ENCODE peak calls at places on chromosomes 1 and 21, in five cellular contexts. V, Z, N, E and H are unnamed samples.
A peak's percentile ranks its signal among the peaks of the same experiment; 100 is the strongest.

GRCh38 chr1:153804112-153804511 is 28.9 kb downstream of the SLC27A3 start:
- DNase-seq in E (no peak), V (no peak), Z (peak; percentile 42), N (no peak), H (no peak)

GRCh38 chr1:192087334-192087733 is 70.9 kb upstream of the RGS18 start:
- DNase-seq in E (no peak), Z (no peak), V (no peak), N (no peak), H (no peak)

GRCh38 chr1:67689267-67690017 is 4.4 kb downstream of the GADD45A start:
- DNase-seq in V (no peak), E (no peak), Z (no peak), N (no peak), H (no peak)

GRCh38 chr1:95407146-95407863 is 173.3 kb downstream of the RWDD3 start:
- DNase-seq in V (no peak), N (no peak), Z (no peak), E (no peak), H (no peak)

GRCh38 chr1:65568285-65568684 is 147.8 kb downstream of the LEPR start:
- DNase-seq in Z (no peak), V (no peak), N (no peak), E (no peak), H (no peak)

GRCh38 chr1:32907435-32907834 is 6.2 kb upstream of the TMEM54 start:
- DNase-seq in N (no peak), V (no peak), E (peak; percentile 61), Z (no peak), H (no peak)

GRCh38 chr1:179080866-179081695 is 789 bp upstream of the TOR3A start:
- DNase-seq in N (no peak), Z (no peak), V (no peak), E (no peak), H (peak; percentile 16)

GRCh38 chr1:26696191-26696644 is 403 bp downstream of the ARID1A start:
- DNase-seq in Z (no peak), N (no peak), V (no peak), E (no peak), H (no peak)

GRCh38 chr1:233561708-233562426 is 52.0 kb upstream of the KCNK1 start:
- DNase-seq in V (no peak), Z (no peak), E (no peak), N (no peak), H (no peak)

GRCh38 chr1:7771673-7772299 is 690 bp downstream of the VAMP3 start:
- DNase-seq in Z (no peak), V (peak; percentile 16), E (no peak), N (no peak), H (no peak)

GRCh38 chr1:11719313-11720032 is 16.5 kb upstream of the AGTRAP start:
- DNase-seq in V (no peak), N (peak; percentile 85), E (peak; percentile 87), Z (peak; percentile 89), H (peak; percentile 54)

GRCh38 chr1:101240041-101240430 is 3.2 kb downstream of the S1PR1 start:
- DNase-seq in V (no peak), E (no peak), Z (no peak), N (no peak), H (no peak)

GRCh38 chr1:234962340-234962989 is 166.2 kb downstream of the TOMM20 start:
- DNase-seq in Z (peak; percentile 81), V (peak; percentile 67), E (peak; percentile 46), N (no peak), H (peak; percentile 88)

GRCh38 chr1:3219005-3219724 is 150.2 kb downstream of the PRDM16 start:
- DNase-seq in V (peak; percentile 89), E (peak; percentile 50), N (peak; percentile 69), Z (peak; percentile 90), H (no peak)

GRCh38 chr1:53521900-53522552 is 62.8 kb downstream of the DMRTB1 start:
- DNase-seq in E (no peak), N (no peak), V (no peak), Z (no peak), H (peak; percentile 37)
- H3K4me1 ChIP-seq in E (no peaks in the 10 kb centered on the region), N (no peaks in the 10 kb centered on the region), V (peaks cover 9% of the 10 kb centered on the region), Z (peaks cover 17% of the 10 kb centered on the region), H (peaks cover 10% of the 10 kb centered on the region)

GRCh38 chr1:226731257-226731893 is 7.7 kb downstream of the ITPKB start:
- DNase-seq in E (no peak), Z (no peak), N (no peak), V (no peak), H (no peak)
- H3K4me3 ChIP-seq in E (no peak overlapping the region), Z (no peak overlapping the region), N (peak overlapping the region; percentile 13), V (no peak overlapping the region), H (no peak overlapping the region)

GRCh38 chr21:27645285-27645684 is 678.4 kb upstream of the ADAMTS5 start:
- DNase-seq in E (no peak), N (no peak), Z (no peak), V (no peak), H (no peak)

GRCh38 chr21:27648560-27648959 is 681.7 kb upstream of the ADAMTS5 start:
- DNase-seq in Z (no peak), E (no peak), N (no peak), V (no peak), H (peak; percentile 5)

GRCh38 chr21:27647921-27648320 is 681.0 kb upstream of the ADAMTS5 start:
- DNase-seq in Z (no peak), V (no peak), N (no peak), E (no peak), H (no peak)

GRCh38 chr21:27647401-27647800 is 680.5 kb upstream of the ADAMTS5 start:
- DNase-seq in V (no peak), E (no peak), N (no peak), Z (no peak), H (no peak)

GRCh38 chr21:27646691-27647090 is 679.8 kb upstream of the ADAMTS5 start:
- DNase-seq in V (no peak), E (no peak), N (no peak), Z (no peak), H (no peak)
- H3K27ac ChIP-seq in V (no peak overlapping the region), E (no peak overlapping the region), N (no peak overlapping the region), Z (no peak overlapping the region), H (no peak overlapping the region)

GRCh38 chr1:201497935-201498509 is 8.9 kb downstream of the CSRP1 start:
- DNase-seq in N (no peak), V (no peak), Z (no peak), E (no peak), H (no peak)
- H3K4me1 ChIP-seq in N (no peaks in the 10 kb centered on the region), V (peaks cover 84% of the 10 kb centered on the region), Z (peaks cover 93% of the 10 kb centered on the region), E (no peaks in the 10 kb centered on the region), H (peaks cover 36% of the 10 kb centered on the region)

DNA sequence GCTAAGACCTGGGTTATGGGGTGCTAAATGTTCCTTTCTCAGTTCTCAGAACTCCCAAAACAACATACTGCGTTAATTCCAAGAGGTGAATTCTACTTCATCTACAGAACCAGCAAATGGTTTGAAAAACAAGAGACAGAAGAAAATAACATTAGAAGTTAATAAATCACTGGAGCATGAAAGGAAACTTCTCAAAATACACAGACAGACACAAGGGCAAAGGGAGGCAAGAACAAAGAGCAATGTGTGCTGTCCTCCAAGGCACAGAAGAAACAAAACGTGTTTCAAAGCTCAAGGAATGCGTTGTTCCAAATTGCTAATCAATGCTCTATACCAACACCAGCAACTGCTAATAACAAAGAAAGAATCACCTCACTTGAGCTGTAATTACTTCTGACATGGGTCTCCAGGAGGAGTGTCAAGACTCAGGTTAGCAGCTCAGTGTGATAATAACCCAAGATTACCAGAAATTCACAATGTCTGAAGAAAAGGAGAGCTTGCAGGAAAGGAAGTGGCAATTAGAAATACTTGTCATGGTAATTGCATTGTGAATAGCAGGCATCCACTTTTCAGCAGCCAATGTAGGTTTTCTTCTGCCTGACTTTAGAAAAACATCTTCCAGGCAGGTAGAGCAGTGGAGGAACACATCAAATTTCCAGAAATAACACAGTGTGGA is 175.4 kb downstream of the SEC16B start:
- DNase-seq in N (no peak), V (no peak), Z (no peak), E (no peak), H (no peak)
- H3K4me3 ChIP-seq in N (no peak overlapping the region), V (no peak overlapping the region), Z (no peak overlapping the region), E (no peak overlapping the region), H (no peak overlapping the region)

GRCh38 chr1:225446298-225446941 is 18.6 kb upstream of the LBR start:
- DNase-seq in V (no peak), Z (peak; percentile 60), N (no peak), E (no peak), H (no peak)
- H3K27ac ChIP-seq in V (no peak overlapping the region), Z (peak overlapping the region; percentile 88), N (peak overlapping the region; percentile 84), E (peak overlapping the region; percentile 87), H (no peak overlapping the region)